ENCODE peak calls at places on chromosomes 16 and 17, in four cellular contexts. H is GM12891, B is foreskin keratinocyte, J is NCI-H82. T is an unnamed sample.

GRCh38 chr17:80455784-80456183 is 20.6 kb downstream of the NPTX1 start:
- DNase-seq in H (no peak), B (no peak), J (peak), T (no peak)

GRCh38 chr17:63550816-63551639 is 751 bp downstream of the DCAF7 start:
- DNase-seq in H (no peak), B (peak), J (peak), T (no peak)

GRCh38 chr17:74386397-74386796 is 19.1 kb downstream of the GPR142 start:
- DNase-seq in H (no peak), B (no peak), J (no peak), T (no peak)

GRCh38 chr17:71409712-71410111 is 711.1 kb upstream of the SOX9 start:
- DNase-seq in H (no peak), B (peak), J (no peak), T (no peak)

GRCh38 chr17:76097716-76098295 is 5.8 kb downstream of the EXOC7 start:
- DNase-seq in H (peak), B (no peak), J (no peak), T (no peak)

GRCh38 chr17:44688675-44689491 is 693 bp downstream of the CCDC43 start:
- DNase-seq in H (no peak), B (no peak), J (peak), T (no peak)

GRCh38 chr16:57260294-57260929 is 15.4 kb downstream of the ARL2BP start:
- DNase-seq in H (no peak), B (peak), J (no peak), T (no peak)

GRCh38 chr16:4704491-4704890 is 11.1 kb downstream of the NUDT16L1 start:
- DNase-seq in H (no peak), B (no peak), J (no peak), T (no peak)

GRCh38 chr17:30905742-30906100 is 317 bp downstream of the TEFM start:
- DNase-seq in H (no peak), B (no peak), J (no peak), T (no peak)

GRCh38 chr17:17701112-17701511 is 19.9 kb downstream of the RAI1 start:
- DNase-seq in H (no peak), B (no peak), J (no peak), T (no peak)

GRCh38 chr16:57855188-57855587 is 52.9 kb upstream of the KIFC3 start:
- DNase-seq in H (no peak), B (no peak), J (no peak), T (no peak)

GRCh38 chr16:80369559-80369958 is 171.2 kb upstream of the DYNLRB2 start:
- DNase-seq in H (no peak), B (peak), J (peak), T (peak)

GRCh38 chr17:2366747-2367494 is 29.6 kb downstream of the SGSM2 start:
- DNase-seq in H (no peak), B (no peak), J (peak), T (no peak)

GRCh38 chr17:48240562-48241130 is 133.1 kb downstream of the SNX11 start:
- DNase-seq in H (no peak), B (peak), J (no peak), T (no peak)

GRCh38 chr17:66549731-66550207 is 247.4 kb downstream of the PRKCA start:
- DNase-seq in H (no peak), B (peak), J (no peak), T (no peak)

GRCh38 chr16:22326771-22327445 is 29.7 kb downstream of the POLR3E start:
- DNase-seq in H (no peak), B (no peak), J (no peak), T (no peak)

GRCh38 chr17:27415090-27415795 is 41.0 kb upstream of the KSR1 start:
- DNase-seq in H (no peak), B (no peak), J (peak), T (no peak)

GRCh38 chr17:51456942-51457341 is 196.6 kb downstream of the UTP18 start:
- DNase-seq in H (no peak), B (peak), J (no peak), T (no peak)

GRCh38 chr17:7019839-7020519 is 2.9 kb upstream of the BCL6B start:
- DNase-seq in H (no peak), B (no peak), J (peak), T (peak)

GRCh38 chr16:11229906-11230305 is 26.1 kb downstream of the SOCS1 start:
- DNase-seq in H (no peak), B (no peak), J (no peak), T (no peak)

GRCh38 chr17:14464741-14465140 is 163.9 kb downstream of the HS3ST3B1 start:
- DNase-seq in H (no peak), B (peak), J (no peak), T (no peak)

GRCh38 chr17:77445030-77445907 is 304.5 kb downstream of the SEC14L1 start:
- DNase-seq in H (no peak), B (no peak), J (no peak), T (no peak)

GRCh38 chr17:8628609-8629169 is 1.8 kb downstream of the MYH10 start:
- DNase-seq in H (no peak), B (no peak), J (peak), T (no peak)

GRCh38 chr17:45902892-45903346 is 8.6 kb downstream of the MAPT start:
- DNase-seq in H (no peak), B (no peak), J (no peak), T (no peak)

GRCh38 chr17:7862692-7863437 is 5.1 kb downstream of the CYB5D1 start:
- DNase-seq in H (no peak), B (peak), J (peak), T (peak)

T was measured in coronary artery.